ENCODE peak calls at places on chromosomes 16 and 17, in five cellular contexts. L is GM23248, B is endothelial cell, J is NCI-H82, D is NCI-H460. R is an unnamed sample.

GRCh38 chr17:71023631-71024030 is 854.3 kb downstream of the KCNJ2 start:
- DNase-seq in L (no peak), J (peak; percentile 47), D (no peak), B (no peak), R (no peak)

GRCh38 chr17:66964930-66965800 is 658 bp downstream of the CACNG4 start:
- DNase-seq in J (peak; percentile 61), L (no peak), B (peak; percentile 23), D (no peak), R (peak; percentile 75)

GRCh38 chr17:33676444-33676843 is 383.3 kb upstream of the ASIC2 start:
- DNase-seq in J (no peak), B (no peak), L (no peak), D (no peak), R (no peak)

GRCh38 chr17:82330322-82331239 is 3.0 kb downstream of the SECTM1 start:
- DNase-seq in B (no peak), L (peak; percentile 45), D (no peak), J (peak; percentile 96), R (no peak)

GRCh38 chr17:71919181-71919580 is 201.6 kb upstream of the SOX9 start:
- DNase-seq in D (no peak), L (no peak), J (no peak), B (no peak), R (no peak)

GRCh38 chr16:49868164-49868668 is 12.3 kb upstream of the ZNF423 start:
- DNase-seq in B (no peak), J (no peak), L (no peak), D (no peak), R (no peak)

GRCh38 chr16:15606521-15607220 is 36.3 kb downstream of the MARF1 start:
- DNase-seq in B (no peak), J (no peak), L (no peak), D (no peak), R (no peak)

GRCh38 chr17:66564992-66565465 is 262.6 kb downstream of the PRKCA start:
- DNase-seq in D (no peak), J (no peak), L (peak; percentile 45), B (no peak), R (no peak)

GRCh38 chr17:10589553-10590145 is 40.2 kb upstream of the MYH2 start:
- DNase-seq in J (no peak), B (no peak), L (no peak), D (no peak), R (no peak)

GRCh38 chr16:3266873-3267537 is 10.6 kb upstream of the MEFV start:
- DNase-seq in J (peak; percentile 52), B (no peak), D (no peak), L (peak; percentile 86), R (peak; percentile 37)

GRCh38 chr16:53094013-53094630 is 39.3 kb downstream of the CHD9 start:
- DNase-seq in D (no peak), J (no peak), B (peak; percentile 37), L (no peak), R (no peak)

GRCh38 chr16:51881731-51882130 is 665.2 kb downstream of the TOX3 start:
- DNase-seq in L (no peak), D (no peak), J (no peak), B (no peak), R (no peak)

GRCh38 chr17:34580685-34581445 is 1.5 kb downstream of the TMEM132E start:
- DNase-seq in D (no peak), B (peak; percentile 23), L (peak; percentile 25), J (peak; percentile 70), R (no peak)

GRCh38 chr16:81730090-81731051 is 48.7 kb upstream of the PLCG2 start:
- DNase-seq in D (peak; percentile 77), B (peak; percentile 86), L (peak; percentile 84), J (peak; percentile 91), R (peak; percentile 67)

GRCh38 chr17:30232015-30232821 is 3.3 kb downstream of the SLC6A4 start:
- DNase-seq in D (no peak), B (no peak), L (no peak), J (peak; percentile 48), R (no peak)

GRCh38 chr17:56812971-56813388 is 20.7 kb downstream of the C17orf67 start:
- DNase-seq in B (no peak), L (no peak), D (no peak), J (peak; percentile 32), R (no peak)

GRCh38 chr16:87582221-87582965 is 19.9 kb upstream of the JPH3 start:
- DNase-seq in D (peak; percentile 31), J (no peak), B (no peak), L (peak; percentile 96), R (no peak)

GRCh38 chr16:85395207-85395912 is 217.8 kb upstream of the GSE1 start:
- DNase-seq in B (no peak), L (peak; percentile 99), J (peak; percentile 67), D (no peak), R (peak; percentile 25)